ENCODE peak calls at places on chromosomes 13 and 19, in four cellular contexts. V is ascending aorta, Z is amniotic stem cell, C is WTC11. X is an unnamed sample.

GRCh38 chr13:105773887-105774538 is 761.4 kb downstream of the EFNB2 start:
- DNase-seq in V (no peak), Z (peak; percentile 60), C (no peak), X (no peak)

GRCh38 chr19:24140099-24140498 is 53.1 kb downstream of the ZNF254 start:
- DNase-seq in C (no peak), Z (no peak), V (no peak), X (no peak)

GRCh38 chr13:114116734-114117133 is 15.7 kb downstream of the RASA3 start:
- DNase-seq in C (no peak), Z (no peak), V (peak; percentile 25), X (no peak)

GRCh38 chr13:26965976-26966375 is 205.4 kb upstream of the GPR12 start:
- DNase-seq in Z (no peak), V (no peak), C (no peak), X (no peak)

GRCh38 chr19:53785196-53785889 is 38.8 kb downstream of the NLRP12 start:
- DNase-seq in V (no peak), Z (no peak), C (no peak), X (no peak)

GRCh38 chr19:48802623-48803022 is 8.2 kb downstream of the BCAT2 start:
- DNase-seq in C (no peak), V (no peak), Z (no peak), X (no peak)

GRCh38 chr13:109918179-109918651 is 131.8 kb upstream of the IRS2 start:
- DNase-seq in V (peak; percentile 74), C (no peak), Z (no peak), X (peak; percentile 57)

GRCh38 chr13:111947026-111947810 is 119.7 kb upstream of the SOX1 start:
- DNase-seq in V (no peak), C (no peak), Z (no peak), X (no peak)

GRCh38 chr19:8663920-8664670 is 33.7 kb downstream of the NFILZ start:
- DNase-seq in Z (no peak), V (no peak), C (no peak), X (no peak)

GRCh38 chr19:32489971-32490370 is 84.4 kb downstream of the DPY19L3 start:
- DNase-seq in Z (no peak), V (no peak), C (no peak), X (no peak)

GRCh38 chr13:48478401-48478800 is 54.5 kb downstream of the RCBTB2 start:
- DNase-seq in V (no peak), C (no peak), Z (no peak), X (no peak)

GRCh38 chr19:46634656-46635218 is 1.3 kb downstream of the GNG8 start:
- DNase-seq in Z (no peak), C (peak; percentile 41), V (no peak), X (no peak)

GRCh38 chr19:5166262-5166661 is 174.3 kb downstream of the PTPRS start:
- DNase-seq in C (no peak), Z (no peak), V (no peak), X (no peak)

GRCh38 chr19:34725400-34725799 is 8.6 kb upstream of the ZNF181 start:
- DNase-seq in V (no peak), Z (no peak), C (no peak), X (no peak)

GRCh38 chr13:63840551-63841421 is 2425.1 kb upstream of the PCDH20 start:
- DNase-seq in V (no peak), Z (no peak), C (no peak), X (no peak)

GRCh38 chr13:29817604-29818378 is 32.6 kb downstream of the UBL3 start:
- DNase-seq in C (no peak), V (no peak), Z (no peak), X (no peak)

GRCh38 chr19:510606-511100 is 3.4 kb downstream of the TPGS1 start:
- DNase-seq in Z (peak; percentile 32), V (peak; percentile 89), C (peak; percentile 96), X (peak; percentile 54)

GRCh38 chr19:6828698-6829633 is 56.5 kb downstream of the VAV1 start:
- DNase-seq in C (peak; percentile 36), Z (no peak), V (no peak), X (no peak)

GRCh38 chr13:48235100-48235813 is 2.3 kb downstream of the ITM2B start:
- DNase-seq in V (no peak), C (no peak), Z (no peak), X (no peak)